ENCODE peak calls at places on chromosomes 7 and 10, in ten cellular contexts. K is hepatic stellate cell; Y is NCI-H774; F is neural crest cell; X is activated T-cell treated with anti-CD3 and anti-CD28 coated beads, Interleukin-2, amount 50 U/mL, for 24 hours; W is effector memory CD8-positive, alpha-beta T cell; G is thoracic aorta; O is heart right ventricle; H is activated T-helper 1 cell treated with anti-CD3 and anti-CD28 coated beads, Interleukin-2, amount 50 U/mL, for 16 hours; E is brain pericyte. V is an unnamed sample.

GRCh38 chr7:131819891-131820290 is 263.5 kb upstream of the PODXL start:
- DNase-seq in F (no peak), G (no peak), E (no peak), O (no peak), X (no peak), H (no peak), Y (no peak), K (no peak), W (no peak), V (no peak)

GRCh38 chr7:45584261-45585210 is 10.4 kb downstream of the ADCY1 start:
- DNase-seq in E (no peak), Y (no peak), W (no peak), F (no peak), H (no peak), O (no peak), K (no peak), G (no peak), X (peak; percentile 6), V (no peak)

GRCh38 chr7:96014617-96015016 is 242.3 kb downstream of the DYNC1I1 start:
- DNase-seq in E (no peak), O (no peak), F (no peak), Y (no peak), H (no peak), X (no peak), W (no peak), K (no peak), G (no peak), V (no peak)

GRCh38 chr7:41198502-41198901 is 504.4 kb downstream of the INHBA start:
- DNase-seq in X (no peak), O (no peak), W (no peak), K (no peak), H (no peak), G (no peak), F (no peak), E (no peak), Y (no peak), V (no peak)

GRCh38 chr7:133303931-133304330 is 51.1 kb downstream of the EXOC4 start:
- DNase-seq in K (no peak), Y (no peak), H (no peak), F (no peak), O (no peak), X (no peak), G (no peak), E (no peak), W (no peak), V (no peak)

GRCh38 chr7:38507379-38507778 is 123.8 kb downstream of the AMPH start:
- DNase-seq in W (no peak), O (no peak), K (no peak), F (no peak), H (no peak), X (no peak), G (no peak), Y (no peak), E (no peak), V (no peak)

GRCh38 chr10:74011762-74012161 is 13.8 kb downstream of the VCL start:
- DNase-seq in W (no peak), E (peak; percentile 45), K (peak; percentile 23), Y (no peak), H (no peak), G (peak; percentile 23), F (no peak), O (no peak), X (no peak), V (no peak)

GRCh38 chr7:11188529-11189310 is 215.0 kb downstream of the PHF14 start:
- DNase-seq in X (no peak), G (no peak), H (no peak), W (no peak), O (no peak), F (no peak), K (no peak), E (no peak), Y (no peak), V (no peak)